ENCODE peak calls at places on chromosome 17, in nine cellular contexts. Z, P, B, V, W, X, T, C and O are unnamed samples.
A peak's percentile ranks its signal among the peaks of the same experiment; 100 is the strongest.

GRCh38 chr17:27351741-27352140 is 57.8 kb downstream of the WSB1 start:
- DNase-seq in Z (no peak), P (no peak), B (peak; percentile 22), V (no peak), W (no peak), X (no peak), T (no peak), C (no peak), O (no peak)

GRCh38 chr17:49913226-49914095 is 55.5 kb upstream of the DLX4 start:
- DNase-seq in Z (no peak), P (no peak), B (no peak), V (no peak), W (no peak), X (peak; percentile 75), T (no peak), C (no peak), O (peak; percentile 42)

GRCh38 chr17:38982858-38983746 is 15.9 kb upstream of the FBXO47 start:
- DNase-seq in Z (peak; percentile 74), P (peak; percentile 76), B (peak; percentile 81), V (peak; percentile 81), W (peak; percentile 54), X (peak; percentile 68), T (peak; percentile 89), C (peak; percentile 75), O (peak; percentile 38)

GRCh38 chr17:27616414-27616813 is 14.6 kb upstream of the LGALS9 start:
- DNase-seq in Z (no peak), P (no peak), B (no peak), V (no peak), W (no peak), X (no peak), T (no peak), C (no peak), O (no peak)

GRCh38 chr17:29699283-29699682 is 76.6 kb upstream of the CORO6 start:
- DNase-seq in Z (no peak), P (peak; percentile 17), B (no peak), V (no peak), W (no peak), X (no peak), T (no peak), C (no peak), O (no peak)

GRCh38 chr17:28928061-28928460 is 23.3 kb downstream of the PHF12 start:
- DNase-seq in Z (no peak), P (no peak), B (no peak), V (no peak), W (no peak), X (no peak), T (no peak), C (no peak), O (peak; percentile 90)

GRCh38 chr17:33335491-33336173 is 42.5 kb upstream of the ASIC2 start:
- DNase-seq in Z (no peak), P (no peak), B (no peak), V (peak; percentile 61), W (peak; percentile 20), X (no peak), T (peak; percentile 47), C (no peak), O (no peak)

GRCh38 chr17:27457731-27458523 is 1.7 kb downstream of the KSR1 start:
- DNase-seq in Z (peak; percentile 40), P (peak; percentile 37), B (peak; percentile 62), V (peak; percentile 70), W (peak; percentile 33), X (no peak), T (peak; percentile 45), C (peak; percentile 63), O (no peak)

GRCh38 chr17:35577826-35578194 is 561 bp downstream of the PEX12 start:
- DNase-seq in Z (no peak), P (peak; percentile 23), B (peak; percentile 19), V (no peak), W (no peak), X (no peak), T (no peak), C (peak; percentile 22), O (peak; percentile 12)

GRCh38 chr17:81517339-81518112 is 4.9 kb upstream of the ACTG1 start:
- DNase-seq in Z (no peak), P (no peak), B (no peak), V (peak; percentile 46), W (no peak), X (no peak), T (peak; percentile 64), C (no peak), O (no peak)

GRCh38 chr17:36001862-36002603 is 680 bp upstream of the CCL15 start:
- DNase-seq in Z (no peak), P (peak; percentile 92), B (no peak), V (peak; percentile 4), W (no peak), X (no peak), T (no peak), C (no peak), O (no peak)

GRCh38 chr17:74176546-74177001 is 26.9 kb upstream of the RPL38 start:
- DNase-seq in Z (peak; percentile 57), P (peak; percentile 85), B (peak; percentile 67), V (peak; percentile 85), W (peak; percentile 63), X (peak; percentile 82), T (peak; percentile 88), C (peak; percentile 91), O (peak; percentile 52)

GRCh38 chr17:80070375-80071115 is 30.8 kb upstream of the GAA start:
- DNase-seq in Z (no peak), P (no peak), B (no peak), V (no peak), W (no peak), X (no peak), T (no peak), C (no peak), O (no peak)

GRCh38 chr17:80067393-80067986 is 31.0 kb downstream of the CCDC40 start:
- DNase-seq in Z (no peak), P (no peak), B (no peak), V (no peak), W (no peak), X (peak; percentile 61), T (no peak), C (no peak), O (no peak)

GRCh38 chr17:80069886-80070177 is 31.5 kb upstream of the GAA start:
- DNase-seq in Z (no peak), P (no peak), B (peak; percentile 12), V (no peak), W (no peak), X (no peak), T (no peak), C (no peak), O (no peak)

GRCh38 chr17:80068301-80069160 is 32.1 kb downstream of the CCDC40 start:
- DNase-seq in Z (peak; percentile 64), P (peak; percentile 46), B (peak; percentile 82), V (no peak), W (no peak), X (peak; percentile 16), T (no peak), C (peak; percentile 68), O (peak; percentile 16)

DNA sequence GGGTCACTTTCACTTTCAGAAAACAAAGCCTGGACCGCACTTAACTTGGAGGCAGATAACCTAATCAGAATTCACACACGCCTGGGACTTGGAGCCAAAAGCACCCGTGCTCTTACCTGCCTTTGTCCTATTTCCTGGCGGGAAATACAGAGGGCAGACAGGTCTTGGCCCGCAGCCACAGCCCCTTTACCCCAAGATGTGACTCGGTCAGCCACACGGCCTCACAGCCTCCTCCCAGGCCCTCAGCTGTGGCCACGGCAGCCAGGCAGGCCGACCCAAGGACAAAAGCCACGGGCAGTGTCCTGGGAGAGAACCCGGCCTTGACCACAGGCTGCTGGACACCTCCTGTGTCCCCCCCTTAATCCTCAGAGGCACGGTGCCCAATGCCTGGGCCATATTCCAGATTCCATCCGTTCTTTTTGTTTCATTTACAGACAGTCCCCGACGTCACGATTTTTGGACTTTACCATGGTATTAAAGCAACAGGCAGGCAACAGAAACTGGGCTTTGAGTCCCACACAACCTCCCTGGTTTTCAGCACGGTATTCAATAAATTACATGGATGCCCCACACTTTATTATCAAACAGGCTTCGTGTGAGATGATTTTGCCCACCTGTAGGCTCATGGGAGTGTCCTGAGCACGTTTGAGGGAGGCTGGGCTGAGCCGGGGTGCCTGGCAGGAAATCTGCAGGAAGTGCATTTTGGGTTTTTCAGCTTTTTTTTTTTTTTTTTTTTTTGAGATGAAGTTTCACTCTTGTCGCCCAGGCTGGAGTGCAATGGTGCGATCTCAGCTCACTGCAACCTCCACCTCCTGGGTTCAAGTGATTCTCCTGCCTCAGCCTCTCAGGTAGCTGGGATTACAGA is 30.0 kb upstream of the GAA start:
- DNase-seq in Z (peak; percentile 82), P (no peak), B (peak; percentile 56), V (no peak), W (no peak), X (no peak), T (no peak), C (no peak), O (no peak)
- H2AFZ ChIP-seq in Z (peak overlapping the region; percentile 98), P (no peak overlapping the region), B (peak overlapping the region; percentile 58), V (no peak overlapping the region), W (no peak overlapping the region), X (peak overlapping the region; percentile 78), T (no peak overlapping the region), C (no peak overlapping the region), O (peak overlapping the region; percentile 89)

GRCh38 chr17:69430488-69430887 is 16.0 kb downstream of the MAP2K6 start:
- DNase-seq in Z (peak; percentile 80), P (peak; percentile 37), B (no peak), V (no peak), W (no peak), X (no peak), T (no peak), C (no peak), O (peak; percentile 95)
- H2AFZ ChIP-seq in Z (peak overlapping the region; percentile 77), P (peak overlapping the region; percentile 32), B (no peak overlapping the region), V (no peak overlapping the region), W (peak overlapping the region; percentile 31), X (no peak overlapping the region), T (no peak overlapping the region), C (peak overlapping the region; percentile 36), O (peak overlapping the region; percentile 88)

DNA sequence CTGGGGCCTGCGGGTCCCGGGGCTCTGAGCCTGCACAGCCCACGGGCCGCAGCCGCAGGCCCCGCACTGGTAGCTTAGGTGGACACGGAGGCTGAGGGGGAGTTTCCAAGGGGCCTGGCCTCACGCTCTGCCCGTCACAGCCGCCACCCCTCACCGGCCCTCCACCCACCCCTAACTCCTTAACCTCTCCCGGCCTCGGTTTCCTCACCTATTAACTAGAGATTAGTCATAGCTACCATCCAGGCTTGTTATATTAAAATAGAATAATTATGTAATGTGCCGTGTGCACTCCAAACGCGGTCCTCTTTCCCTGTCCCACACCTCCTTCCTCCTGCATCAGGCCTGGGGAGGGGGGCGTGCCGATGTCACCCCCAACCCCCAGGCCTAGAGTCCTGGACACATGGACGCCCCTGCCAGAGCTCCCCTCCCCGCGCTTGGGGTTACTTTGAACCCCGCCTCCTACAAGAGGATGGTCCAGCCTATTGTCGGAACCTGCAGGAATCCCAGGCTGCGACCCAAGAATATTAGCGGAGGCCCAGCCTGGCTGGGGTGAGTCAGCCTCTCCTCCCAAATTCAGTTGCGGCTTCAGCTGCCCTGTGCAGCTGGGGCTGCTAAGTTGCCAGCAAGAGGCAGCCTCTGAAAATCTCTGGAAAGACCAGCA is 17.3 kb downstream of the SOCS3 start:
- DNase-seq in Z (peak; percentile 35), P (no peak), B (peak; percentile 91), V (no peak), W (no peak), X (peak; percentile 90), T (peak; percentile 53), C (peak; percentile 51), O (peak; percentile 88)
- H2AFZ ChIP-seq in Z (peak overlapping the region; percentile 75), P (peak overlapping the region; percentile 49), B (no peak overlapping the region), V (peak overlapping the region; percentile 32), W (peak overlapping the region; percentile 86), X (peak overlapping the region; percentile 39), T (peak overlapping the region; percentile 80), C (peak overlapping the region; percentile 15), O (peak overlapping the region; percentile 75)

DNA sequence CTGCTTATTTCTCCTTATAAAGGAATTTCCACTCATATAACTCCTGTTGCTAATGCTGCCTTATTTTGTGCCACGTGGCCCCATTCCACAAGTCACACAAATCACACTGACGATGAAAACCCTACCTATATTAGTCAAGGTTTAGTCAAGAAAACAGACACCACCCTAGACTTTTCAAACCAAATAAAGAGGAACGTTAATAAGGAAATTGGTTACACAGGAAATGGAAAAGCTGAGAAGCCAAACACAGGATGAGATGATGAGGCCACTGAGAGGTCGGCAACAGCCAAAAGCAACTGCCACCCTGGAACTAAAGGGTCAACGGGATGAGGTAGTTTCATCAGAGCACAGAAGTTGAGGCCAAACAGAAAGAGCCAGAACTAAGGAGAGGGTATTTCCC is 47.3 kb upstream of the ALOX12 start:
- DNase-seq in Z (peak; percentile 33), P (no peak), B (no peak), V (no peak), W (no peak), X (peak; percentile 44), T (no peak), C (no peak), O (no peak)
- H2AFZ ChIP-seq in Z (peak overlapping the region; percentile 23), P (no peak overlapping the region), B (no peak overlapping the region), V (no peak overlapping the region), W (peak overlapping the region; percentile 15), X (peak overlapping the region; percentile 34), T (peak overlapping the region; percentile 43), C (peak overlapping the region; percentile 69), O (no peak overlapping the region)